ENCODE peak calls at places on chromosomes 3 and 15, in six cellular contexts. One of them, this sample, is unnamed.
A peak's percentile ranks its signal among the peaks of the same experiment; 100 is the strongest.

GRCh38 chr3:9897408-9898372 is 5.0 kb upstream of the IL17RE start:
- DNase-seq in tibial nerve: no peak
- DNase-seq in fibroblast of lung: peak; percentile 68
- DNase-seq in lower lobe of right lung: no peak
- DNase-seq in AG04450: no peak
- DNase-seq in AG10803: no peak
- DNase-seq in this sample: peak; percentile 89

GRCh38 chr15:63389902-63390301 is 8.3 kb upstream of the CA12 start:
- DNase-seq in lower lobe of right lung: peak; percentile 77
- DNase-seq in fibroblast of lung: no peak
- DNase-seq in AG10803: no peak
- DNase-seq in AG04450: no peak
- DNase-seq in tibial nerve: no peak
- DNase-seq in this sample: peak; percentile 77

GRCh38 chr3:42515391-42515916 is 13.0 kb downstream of the VIPR1 start:
- DNase-seq in tibial nerve: no peak
- DNase-seq in fibroblast of lung: no peak
- DNase-seq in AG04450: no peak
- DNase-seq in AG10803: no peak
- DNase-seq in lower lobe of right lung: no peak
- DNase-seq in this sample: peak; percentile 99

GRCh38 chr3:150749218-150749617 is 13.8 kb downstream of the SIAH2 start:
- DNase-seq in AG04450: no peak
- DNase-seq in tibial nerve: no peak
- DNase-seq in fibroblast of lung: no peak
- DNase-seq in lower lobe of right lung: no peak
- DNase-seq in AG10803: no peak
- DNase-seq in this sample: no peak

GRCh38 chr3:121063628-121064027 is 155.6 kb downstream of the STXBP5L start:
- DNase-seq in tibial nerve: no peak
- DNase-seq in AG04450: no peak
- DNase-seq in lower lobe of right lung: no peak
- DNase-seq in fibroblast of lung: no peak
- DNase-seq in AG10803: no peak
- DNase-seq in this sample: no peak

GRCh38 chr15:91263632-91264477 is 163.8 kb downstream of the SV2B start:
- DNase-seq in AG10803: peak; percentile 11
- DNase-seq in AG04450: no peak
- DNase-seq in lower lobe of right lung: no peak
- DNase-seq in tibial nerve: peak; percentile 84
- DNase-seq in fibroblast of lung: peak; percentile 33
- DNase-seq in this sample: peak; percentile 49

GRCh38 chr3:57006949-57007419 is 53.5 kb upstream of the SPATA12 start:
- DNase-seq in fibroblast of lung: peak; percentile 56
- DNase-seq in AG10803: peak; percentile 72
- DNase-seq in lower lobe of right lung: peak; percentile 28
- DNase-seq in AG04450: no peak
- DNase-seq in tibial nerve: no peak
- DNase-seq in this sample: peak; percentile 100

GRCh38 chr3:58143417-58144055 is 67.2 kb downstream of the DNASE1L3 start:
- DNase-seq in lower lobe of right lung: no peak
- DNase-seq in fibroblast of lung: no peak
- DNase-seq in AG10803: no peak
- DNase-seq in AG04450: no peak
- DNase-seq in tibial nerve: no peak
- DNase-seq in this sample: no peak

GRCh38 chr15:37773111-37773860 is 161.2 kb upstream of the TMCO5A start:
- DNase-seq in AG04450: peak; percentile 53
- DNase-seq in fibroblast of lung: peak; percentile 94
- DNase-seq in lower lobe of right lung: no peak
- DNase-seq in AG10803: peak; percentile 82
- DNase-seq in tibial nerve: no peak
- DNase-seq in this sample: peak; percentile 32

GRCh38 chr15:80015156-80015555 is 44.2 kb upstream of the BCL2A1 start:
- DNase-seq in tibial nerve: no peak
- DNase-seq in AG04450: no peak
- DNase-seq in fibroblast of lung: no peak
- DNase-seq in AG10803: no peak
- DNase-seq in lower lobe of right lung: no peak
- DNase-seq in this sample: no peak

GRCh38 chr3:126394179-126394976 is at the start of gene CFAP100:
- DNase-seq in lower lobe of right lung: peak; percentile 78
- DNase-seq in tibial nerve: peak; percentile 35
- DNase-seq in fibroblast of lung: peak; percentile 48
- DNase-seq in AG10803: peak; percentile 18
- DNase-seq in AG04450: no peak
- DNase-seq in this sample: peak; percentile 22

GRCh38 chr15:92971081-92971480 is 71.0 kb downstream of the CHD2 start:
- DNase-seq in fibroblast of lung: no peak
- DNase-seq in tibial nerve: no peak
- DNase-seq in AG10803: no peak
- DNase-seq in AG04450: no peak
- DNase-seq in lower lobe of right lung: no peak
- DNase-seq in this sample: no peak

GRCh38 chr3:71984843-71985594 is 200.1 kb upstream of the PROK2 start:
- DNase-seq in AG10803: no peak
- DNase-seq in tibial nerve: no peak
- DNase-seq in AG04450: no peak
- DNase-seq in fibroblast of lung: no peak
- DNase-seq in lower lobe of right lung: no peak
- DNase-seq in this sample: no peak

GRCh38 chr3:7207092-7207491 is 346.2 kb downstream of the GRM7 start:
- DNase-seq in fibroblast of lung: no peak
- DNase-seq in AG04450: no peak
- DNase-seq in tibial nerve: no peak
- DNase-seq in lower lobe of right lung: no peak
- DNase-seq in AG10803: no peak
- DNase-seq in this sample: no peak

DNA sequence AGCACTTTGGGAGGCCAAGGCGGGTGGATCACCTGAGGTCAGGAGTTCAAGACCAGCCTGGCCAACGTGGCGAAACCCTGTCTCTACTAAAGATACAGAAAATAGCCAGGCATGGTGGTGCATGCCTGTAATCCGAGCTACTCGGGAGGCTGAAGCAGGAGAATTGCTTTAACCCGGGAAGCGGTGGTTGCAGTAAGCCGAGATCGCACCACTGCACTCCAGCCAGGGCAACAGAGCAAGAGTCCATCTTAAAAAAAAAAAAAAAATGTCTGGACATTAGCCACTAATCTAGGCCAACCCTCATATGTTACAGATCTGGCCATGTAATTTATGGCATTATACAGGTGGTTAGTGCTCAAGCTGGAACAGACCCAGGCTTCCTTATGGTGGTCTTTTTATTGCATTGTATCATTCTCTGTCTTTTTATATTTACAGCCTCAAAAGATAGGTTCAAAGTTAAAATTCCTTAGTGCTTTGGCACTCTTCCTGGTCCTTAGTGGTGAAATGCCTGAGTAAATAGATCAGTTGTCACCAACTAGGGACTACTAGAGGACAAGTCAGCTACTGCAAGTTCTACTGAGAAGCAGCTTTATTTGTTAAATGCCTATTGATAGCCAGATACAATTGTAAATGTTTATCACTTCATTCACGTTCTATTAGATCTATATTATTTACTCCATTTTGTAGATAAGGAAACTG is 16.0 kb downstream of the STARD9 start:
- DNase-seq in tibial nerve: no peak
- DNase-seq in lower lobe of right lung: no peak
- DNase-seq in fibroblast of lung: peak; percentile 51
- DNase-seq in AG04450: no peak
- DNase-seq in AG10803: peak; percentile 80
- DNase-seq in this sample: peak; percentile 16
- TF ChIP-seq CTCF in tibial nerve: peak; percentile 17
- TF ChIP-seq CTCF in lower lobe of right lung: peak; percentile 35
- TF ChIP-seq CTCF in fibroblast of lung: peak; percentile 22
- TF ChIP-seq CTCF in AG04450: peak; percentile 33
- TF ChIP-seq CTCF in AG10803: peak; percentile 59
- TF ChIP-seq CTCF in this sample: peak; percentile 43

GRCh38 chr3:50673937-50674336 is 790 bp upstream of the DOCK3 start:
- DNase-seq in AG04450: no peak
- DNase-seq in fibroblast of lung: no peak
- DNase-seq in AG10803: no peak
- DNase-seq in lower lobe of right lung: no peak
- DNase-seq in tibial nerve: no peak
- DNase-seq in this sample: no peak
- H3K4me3 ChIP-seq in AG04450: no peak overlapping the region
- H3K4me3 ChIP-seq in fibroblast of lung: no peak overlapping the region
- H3K4me3 ChIP-seq in AG10803: no peak overlapping the region
- H3K4me3 ChIP-seq in lower lobe of right lung: peak overlapping the region; percentile 47
- H3K4me3 ChIP-seq in tibial nerve: no peak overlapping the region
- H3K4me3 ChIP-seq in this sample: no peak overlapping the region

GRCh38 chr15:50358805-50359204 is 3.8 kb upstream of the GABPB1 start:
- DNase-seq in AG10803: peak; percentile 53
- DNase-seq in lower lobe of right lung: no peak
- DNase-seq in AG04450: no peak
- DNase-seq in fibroblast of lung: peak; percentile 52
- DNase-seq in tibial nerve: no peak
- DNase-seq in this sample: peak; percentile 54
- TF ChIP-seq CTCF in AG10803: peak; percentile 55
- TF ChIP-seq CTCF in lower lobe of right lung: peak; percentile 28
- TF ChIP-seq CTCF in AG04450: peak; percentile 45
- TF ChIP-seq CTCF in fibroblast of lung: no peak
- TF ChIP-seq CTCF in tibial nerve: no peak
- TF ChIP-seq CTCF in this sample: peak; percentile 52

GRCh38 chr3:113279686-113280085 is 68.3 kb downstream of the BOC start:
- DNase-seq in lower lobe of right lung: no peak
- DNase-seq in tibial nerve: no peak
- DNase-seq in AG04450: no peak
- DNase-seq in fibroblast of lung: no peak
- DNase-seq in AG10803: no peak
- DNase-seq in this sample: no peak

GRCh38 chr3:113276581-113277080 is 65.3 kb downstream of the BOC start:
- DNase-seq in tibial nerve: no peak
- DNase-seq in AG10803: no peak
- DNase-seq in fibroblast of lung: no peak
- DNase-seq in lower lobe of right lung: no peak
- DNase-seq in AG04450: no peak
- DNase-seq in this sample: no peak

GRCh38 chr3:113277886-113278598 is 66.7 kb downstream of the BOC start:
- DNase-seq in AG10803: no peak
- DNase-seq in lower lobe of right lung: no peak
- DNase-seq in fibroblast of lung: no peak
- DNase-seq in AG04450: no peak
- DNase-seq in tibial nerve: no peak
- DNase-seq in this sample: peak; percentile 32

GRCh38 chr3:113277414-113277813 is 66.1 kb downstream of the BOC start:
- DNase-seq in lower lobe of right lung: no peak
- DNase-seq in fibroblast of lung: no peak
- DNase-seq in tibial nerve: no peak
- DNase-seq in AG10803: no peak
- DNase-seq in AG04450: no peak
- DNase-seq in this sample: no peak

DNA sequence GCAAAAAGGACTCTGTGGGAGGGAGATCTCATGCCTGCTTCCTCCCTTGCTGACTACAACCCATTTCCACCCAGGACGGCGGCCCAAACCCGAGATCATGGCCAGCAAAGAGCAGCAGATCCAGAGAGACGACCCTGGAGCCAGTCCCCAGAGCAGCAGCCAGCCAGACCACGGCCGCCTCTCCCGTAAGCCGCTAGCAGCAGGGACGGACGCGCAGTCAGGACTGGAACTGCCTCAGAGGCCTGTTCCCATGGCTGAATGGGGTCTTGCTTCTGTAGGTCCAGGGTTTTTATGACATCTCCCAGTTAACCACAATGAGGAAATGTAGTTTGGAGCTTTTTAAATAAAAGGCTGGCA is 67.2 kb downstream of the BOC start:
- DNase-seq in AG04450: no peak
- DNase-seq in lower lobe of right lung: no peak
- DNase-seq in fibroblast of lung: no peak
- DNase-seq in AG10803: no peak
- DNase-seq in tibial nerve: no peak
- DNase-seq in this sample: no peak
- H3K4me3 ChIP-seq in AG04450: no peak overlapping the region
- H3K4me3 ChIP-seq in lower lobe of right lung: no peak overlapping the region
- H3K4me3 ChIP-seq in fibroblast of lung: no peak overlapping the region
- H3K4me3 ChIP-seq in AG10803: no peak overlapping the region
- H3K4me3 ChIP-seq in tibial nerve: no peak overlapping the region
- H3K4me3 ChIP-seq in this sample: no peak overlapping the region

GRCh38 chr3:46221936-46222335 is 13.8 kb upstream of the CCR1 start:
- DNase-seq in lower lobe of right lung: no peak
- DNase-seq in AG04450: no peak
- DNase-seq in fibroblast of lung: no peak
- DNase-seq in tibial nerve: no peak
- DNase-seq in AG10803: no peak
- DNase-seq in this sample: no peak

GRCh38 chr3:46228259-46229222 is 13.7 kb upstream of the CCR3 start:
- DNase-seq in AG10803: peak; percentile 84
- DNase-seq in AG04450: no peak
- DNase-seq in fibroblast of lung: peak; percentile 19
- DNase-seq in lower lobe of right lung: no peak
- DNase-seq in tibial nerve: no peak
- DNase-seq in this sample: peak; percentile 82

GRCh38 chr3:46221368-46221767 is 13.3 kb upstream of the CCR1 start:
- DNase-seq in AG10803: no peak
- DNase-seq in tibial nerve: no peak
- DNase-seq in AG04450: no peak
- DNase-seq in lower lobe of right lung: no peak
- DNase-seq in fibroblast of lung: no peak
- DNase-seq in this sample: no peak

GRCh38 chr3:46218310-46218709 is 10.2 kb upstream of the CCR1 start:
- DNase-seq in lower lobe of right lung: no peak
- DNase-seq in fibroblast of lung: no peak
- DNase-seq in AG04450: no peak
- DNase-seq in AG10803: no peak
- DNase-seq in tibial nerve: no peak
- DNase-seq in this sample: no peak

GRCh38 chr3:46222435-46223161 is 14.5 kb upstream of the CCR1 start:
- DNase-seq in tibial nerve: no peak
- DNase-seq in AG04450: no peak
- DNase-seq in fibroblast of lung: no peak
- DNase-seq in lower lobe of right lung: no peak
- DNase-seq in AG10803: no peak
- DNase-seq in this sample: peak; percentile 18
- TF ChIP-seq CTCF in tibial nerve: no peak
- TF ChIP-seq CTCF in AG04450: no peak
- TF ChIP-seq CTCF in fibroblast of lung: no peak
- TF ChIP-seq CTCF in lower lobe of right lung: no peak
- TF ChIP-seq CTCF in AG10803: no peak
- TF ChIP-seq CTCF in this sample: no peak

DNA sequence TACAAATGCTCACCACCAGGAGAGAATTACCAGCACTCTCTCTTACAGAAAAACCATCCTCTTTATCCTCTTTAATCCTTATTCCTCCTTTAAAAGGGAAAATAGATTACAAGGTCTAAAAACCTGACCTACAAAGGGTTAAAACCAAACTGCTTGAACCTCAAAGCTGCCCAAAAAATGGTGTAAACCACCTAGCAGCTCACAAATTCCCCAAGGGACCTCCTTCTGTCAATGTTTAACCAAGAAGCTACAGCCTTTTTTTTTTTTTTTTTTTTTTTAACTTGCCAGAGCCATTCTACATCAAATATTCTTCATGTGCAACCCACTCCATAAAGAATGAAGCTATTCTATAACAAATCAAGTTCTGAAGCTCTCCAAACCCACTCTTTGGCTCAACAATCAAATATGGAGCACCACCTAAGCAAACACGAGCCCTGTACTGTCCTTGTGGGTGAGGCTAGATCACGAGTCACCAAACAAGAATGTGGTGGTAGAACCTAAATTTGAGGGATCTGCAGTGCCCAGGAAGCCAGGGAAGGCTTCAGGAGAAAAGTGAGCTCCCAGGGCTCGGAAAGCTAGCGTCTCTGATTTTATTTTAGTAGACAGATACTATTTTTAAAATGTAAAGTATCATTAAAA is 20.1 kb downstream of the OSBPL10 start:
- DNase-seq in AG10803: peak; percentile 45
- DNase-seq in AG04450: no peak
- DNase-seq in fibroblast of lung: peak; percentile 89
- DNase-seq in tibial nerve: no peak
- DNase-seq in lower lobe of right lung: no peak
- DNase-seq in this sample: peak; percentile 67
- H3K4me3 ChIP-seq in AG10803: no peak overlapping the region
- H3K4me3 ChIP-seq in AG04450: no peak overlapping the region
- H3K4me3 ChIP-seq in fibroblast of lung: no peak overlapping the region
- H3K4me3 ChIP-seq in tibial nerve: no peak overlapping the region
- H3K4me3 ChIP-seq in lower lobe of right lung: peak overlapping the region; percentile 33
- H3K4me3 ChIP-seq in this sample: no peak overlapping the region